ENCODE peak calls at places on chromosomes 1 and 21, in ten cellular contexts. E, N, A, T, G, I, M, Y, X and W are unnamed samples.

GRCh38 chr1:110007458-110007857 is 22.9 kb downstream of the AHCYL1 start:
- DNase-seq in E (no peak), N (no peak), A (no peak), T (no peak), G (no peak), I (no peak), M (no peak), Y (no peak), X (no peak), W (no peak)

GRCh38 chr1:217982711-217983405 is 302.2 kb upstream of the RRP15 start:
- DNase-seq in E (no peak), N (no peak), A (no peak), T (no peak), G (peak; percentile 26), I (no peak), M (no peak), Y (no peak), X (no peak), W (no peak)

GRCh38 chr1:46166521-46167462 is 8.1 kb upstream of the TSPAN1 start:
- DNase-seq in E (no peak), N (no peak), A (peak; percentile 68), T (no peak), G (no peak), I (peak; percentile 48), M (peak; percentile 86), Y (peak; percentile 31), X (no peak), W (no peak)

GRCh38 chr21:44732956-44733355 is 21.6 kb upstream of the TSPEAR start:
- DNase-seq in E (no peak), N (no peak), A (no peak), T (no peak), G (no peak), I (no peak), M (no peak), Y (no peak), X (no peak), W (no peak)

GRCh38 chr1:35575401-35575958 is 2.4 kb downstream of the TFAP2E start:
- DNase-seq in E (no peak), N (no peak), A (no peak), T (no peak), G (no peak), I (no peak), M (no peak), Y (no peak), X (no peak), W (no peak)

GRCh38 chr1:14894811-14895524 is 258.6 kb upstream of the TMEM51 start:
- DNase-seq in E (no peak), N (no peak), A (no peak), T (no peak), G (no peak), I (no peak), M (no peak), Y (no peak), X (peak; percentile 41), W (peak; percentile 48)

GRCh38 chr1:3439346-3439745 is 15.1 kb upstream of the ARHGEF16 start:
- DNase-seq in E (no peak), N (no peak), A (no peak), T (no peak), G (no peak), I (no peak), M (no peak), Y (no peak), X (no peak), W (no peak)

GRCh38 chr1:184112176-184112948 is 60.8 kb downstream of the TSEN15 start:
- DNase-seq in E (no peak), N (no peak), A (no peak), T (no peak), G (no peak), I (no peak), M (no peak), Y (no peak), X (no peak), W (no peak)

GRCh38 chr1:224939844-224940425 is 10.5 kb downstream of the DNAH14 start:
- DNase-seq in E (no peak), N (no peak), A (no peak), T (no peak), G (no peak), I (no peak), M (no peak), Y (no peak), X (no peak), W (no peak)

GRCh38 chr1:186983327-186983726 is 154.6 kb downstream of the PLA2G4A start:
- DNase-seq in E (no peak), N (peak; percentile 87), A (peak; percentile 20), T (no peak), G (no peak), I (no peak), M (peak; percentile 57), Y (peak; percentile 46), X (no peak), W (no peak)

GRCh38 chr1:29394521-29394921 is 158.2 kb downstream of the PTPRU start:
- DNase-seq in E (no peak), N (no peak), A (no peak), T (no peak), G (peak; percentile 2), I (no peak), M (no peak), Y (no peak), X (no peak), W (no peak)

GRCh38 chr1:159493354-159493753 is 42.5 kb downstream of the OR10J5 start:
- DNase-seq in E (no peak), N (no peak), A (no peak), T (no peak), G (no peak), I (no peak), M (no peak), Y (no peak), X (no peak), W (no peak)

GRCh38 chr1:61654067-61654466 is 70.9 kb downstream of the TM2D1 start:
- DNase-seq in E (no peak), N (no peak), A (no peak), T (no peak), G (no peak), I (no peak), M (no peak), Y (no peak), X (no peak), W (no peak)

GRCh38 chr1:224377676-224378006 is 21.0 kb downstream of the CNIH4 start:
- DNase-seq in E (no peak), N (peak; percentile 61), A (no peak), T (peak; percentile 3), G (no peak), I (no peak), M (no peak), Y (no peak), X (no peak), W (no peak)

GRCh38 chr1:89607156-89607555 is 25.8 kb upstream of the LRRC8C start:
- DNase-seq in E (no peak), N (no peak), A (no peak), T (no peak), G (no peak), I (no peak), M (no peak), Y (no peak), X (no peak), W (no peak)

GRCh38 chr1:9618912-9619679 is 30.4 kb downstream of the TMEM201 start:
- DNase-seq in E (no peak), N (no peak), A (no peak), T (no peak), G (no peak), I (no peak), M (no peak), Y (no peak), X (no peak), W (no peak)

GRCh38 chr21:15552914-15553491 is 176.8 kb upstream of the USP25 start:
- DNase-seq in E (no peak), N (peak; percentile 58), A (no peak), T (peak; percentile 7), G (no peak), I (no peak), M (no peak), Y (no peak), X (peak; percentile 38), W (no peak)

GRCh38 chr1:54919367-54920359 is 32.7 kb upstream of the DHCR24 start:
- DNase-seq in E (no peak), N (no peak), A (no peak), T (no peak), G (no peak), I (no peak), M (no peak), Y (no peak), X (no peak), W (no peak)

GRCh38 chr1:218384576-218384975 is 39.4 kb downstream of the TGFB2 start:
- DNase-seq in E (no peak), N (peak; percentile 67), A (no peak), T (no peak), G (no peak), I (no peak), M (no peak), Y (no peak), X (no peak), W (no peak)

GRCh38 chr1:240804475-240804874 is 192.5 kb upstream of the GREM2 start:
- DNase-seq in E (no peak), N (peak; percentile 46), A (no peak), T (no peak), G (no peak), I (no peak), M (no peak), Y (no peak), X (no peak), W (no peak)

GRCh38 chr1:12126781-12127180 is 40.0 kb upstream of the TNFRSF1B start:
- DNase-seq in E (no peak), N (no peak), A (no peak), T (no peak), G (no peak), I (no peak), M (no peak), Y (no peak), X (no peak), W (no peak)

GRCh38 chr1:14115976-14116375 is 416.0 kb downstream of the PRDM2 start:
- DNase-seq in E (no peak), N (no peak), A (no peak), T (no peak), G (no peak), I (no peak), M (no peak), Y (no peak), X (no peak), W (no peak)

GRCh38 chr1:243320224-243320623 is 64.4 kb downstream of the SDCCAG8 start:
- DNase-seq in E (no peak), N (no peak), A (no peak), T (no peak), G (no peak), I (no peak), M (no peak), Y (no peak), X (no peak), W (no peak)